ENCODE peak calls at places on chromosomes 7 and 10, in five cellular contexts. A is HEK293T, Y is hepatocyte, L is mesothelial cell of epicardium, K is BJ. W is an unnamed sample.

GRCh38 chr7:76216683-76217082 is 15.0 kb downstream of the SRRM3 start:
- DNase-seq in Y (no peak), L (no peak), K (no peak), A (no peak), W (no peak)

GRCh38 chr10:63935705-63936104 is 414.5 kb downstream of the REEP3 start:
- DNase-seq in A (peak), Y (no peak), K (no peak), L (no peak), W (no peak)

GRCh38 chr7:151308791-151309190 is 32.8 kb upstream of the NUB1 start:
- DNase-seq in K (no peak), Y (no peak), L (no peak), A (no peak), W (no peak)

GRCh38 chr10:15460661-15461060 is 89.6 kb upstream of the FAM171A1 start:
- DNase-seq in Y (no peak), K (no peak), L (no peak), A (no peak), W (no peak)

GRCh38 chr7:148963583-148964509 is 64.5 kb downstream of the PDIA4 start:
- DNase-seq in A (no peak), L (no peak), K (no peak), Y (no peak), W (no peak)

GRCh38 chr7:95840953-95841950 is 68.9 kb downstream of the DYNC1I1 start:
- DNase-seq in L (no peak), Y (no peak), A (peak), K (no peak), W (no peak)

GRCh38 chr10:123408660-123409059 is 254.5 kb downstream of the BUB3 start:
- DNase-seq in K (no peak), L (no peak), Y (no peak), A (no peak), W (no peak)

GRCh38 chr7:50632561-50633413 is 67.6 kb upstream of the DDC start:
- DNase-seq in Y (peak), K (no peak), L (peak), A (peak), W (no peak)

GRCh38 chr10:103823706-103824272 is 31.6 kb downstream of the SH3PXD2A start:
- DNase-seq in A (no peak), L (no peak), Y (no peak), K (no peak), W (no peak)

GRCh38 chr10:79491171-79491835 is 21.0 kb upstream of the EIF5AL1 start:
- DNase-seq in Y (no peak), L (no peak), K (no peak), A (no peak), W (no peak)

GRCh38 chr10:117511601-117512390 is 30.8 kb upstream of the EMX2 start:
- DNase-seq in A (no peak), K (no peak), L (no peak), Y (no peak), W (no peak)

GRCh38 chr10:89738551-89739209 is 37.3 kb downstream of the KIF20B start:
- DNase-seq in A (no peak), Y (no peak), L (no peak), K (no peak), W (no peak)

GRCh38 chr7:33868151-33868550 is 37.2 kb upstream of the BMPER start:
- DNase-seq in Y (no peak), A (no peak), L (no peak), K (peak), W (no peak)

GRCh38 chr10:67976292-67977245 is 92.1 kb downstream of the SIRT1 start:
- DNase-seq in K (no peak), Y (peak), A (no peak), L (no peak), W (no peak)

GRCh38 chr7:115008465-115009114 is 86.7 kb downstream of the MDFIC start:
- DNase-seq in A (no peak), L (no peak), Y (peak), K (no peak), W (no peak)

GRCh38 chr10:66943590-66943989 is 17.8 kb downstream of the LRRTM3 start:
- DNase-seq in K (no peak), L (no peak), A (no peak), Y (no peak), W (no peak)

GRCh38 chr10:103192451-103193106 is 493 bp downstream of the NT5C2 start:
- DNase-seq in Y (peak), A (peak), K (no peak), L (peak), W (peak)

GRCh38 chr7:128103498-128104108 is 72.4 kb upstream of the LRRC4 start:
- DNase-seq in K (no peak), Y (no peak), L (no peak), A (no peak), W (no peak)

GRCh38 chr10:78945838-78946237 is 122.9 kb upstream of the ZMIZ1 start:
- DNase-seq in A (no peak), Y (no peak), L (no peak), K (no peak), W (no peak)

GRCh38 chr7:108454674-108455523 is 1.3 kb downstream of the NRCAM start:
- DNase-seq in K (no peak), A (peak), L (peak), Y (peak), W (no peak)

GRCh38 chr7:2016021-2016631 is 216.6 kb downstream of the MAD1L1 start:
- DNase-seq in A (no peak), Y (no peak), K (no peak), L (no peak), W (no peak)

GRCh38 chr10:75137533-75138438 is 26.3 kb downstream of the SAMD8 start:
- DNase-seq in Y (peak), L (no peak), K (peak), A (no peak), W (no peak)

GRCh38 chr7:80637911-80638765 is at the start of gene CD36:
- DNase-seq in Y (no peak), A (no peak), K (no peak), L (no peak), W (no peak)